ENCODE peak calls at places on chromosomes 3 and 15, in eight cellular contexts. One of them, this sample, is unnamed. For H3K4me1, the result is how much of the 10 kb centered on the place peaks cover.

GRCh38 chr15:45646220-45646619 is 11.4 kb downstream of the SQOR start:
- DNase-seq in osteoblast: peak
- DNase-seq in heart right ventricle: no peak
- DNase-seq in cardiac muscle cell: no peak
- DNase-seq in left ventricle myocardium inferior: no peak
- DNase-seq in psoas muscle: no peak
- DNase-seq in IMR-90: peak
- DNase-seq in A549: no peak
- DNase-seq in this sample: no peak

GRCh38 chr3:69095636-69096035 is 10.9 kb downstream of the ARL6IP5 start:
- DNase-seq in IMR-90: no peak
- DNase-seq in psoas muscle: no peak
- DNase-seq in left ventricle myocardium inferior: no peak
- DNase-seq in heart right ventricle: no peak
- DNase-seq in osteoblast: no peak
- DNase-seq in cardiac muscle cell: no peak
- DNase-seq in A549: no peak
- DNase-seq in this sample: no peak

GRCh38 chr3:169227911-169228310 is 435.6 kb downstream of the MECOM start:
- DNase-seq in cardiac muscle cell: no peak
- DNase-seq in left ventricle myocardium inferior: no peak
- DNase-seq in psoas muscle: no peak
- DNase-seq in IMR-90: peak
- DNase-seq in osteoblast: peak
- DNase-seq in A549: no peak
- DNase-seq in heart right ventricle: no peak
- DNase-seq in this sample: no peak

GRCh38 chr3:173037840-173038483 is 103.1 kb downstream of the SPATA16 start:
- DNase-seq in cardiac muscle cell: no peak
- DNase-seq in psoas muscle: no peak
- DNase-seq in heart right ventricle: no peak
- DNase-seq in IMR-90: no peak
- DNase-seq in osteoblast: no peak
- DNase-seq in left ventricle myocardium inferior: no peak
- DNase-seq in A549: no peak
- DNase-seq in this sample: no peak

GRCh38 chr3:24156466-24156865 is 211.4 kb downstream of the NR1D2 start:
- DNase-seq in psoas muscle: no peak
- DNase-seq in osteoblast: no peak
- DNase-seq in A549: peak
- DNase-seq in left ventricle myocardium inferior: no peak
- DNase-seq in cardiac muscle cell: no peak
- DNase-seq in IMR-90: peak
- DNase-seq in heart right ventricle: no peak
- DNase-seq in this sample: no peak

GRCh38 chr3:115913069-115913686 is 289.9 kb downstream of the GAP43 start:
- DNase-seq in osteoblast: peak
- DNase-seq in A549: no peak
- DNase-seq in left ventricle myocardium inferior: no peak
- DNase-seq in IMR-90: peak
- DNase-seq in cardiac muscle cell: no peak
- DNase-seq in psoas muscle: no peak
- DNase-seq in heart right ventricle: no peak
- DNase-seq in this sample: no peak

GRCh38 chr3:122961146-122961545 is 66.4 kb downstream of the SEMA5B start:
- DNase-seq in IMR-90: peak
- DNase-seq in osteoblast: no peak
- DNase-seq in A549: no peak
- DNase-seq in cardiac muscle cell: no peak
- DNase-seq in left ventricle myocardium inferior: no peak
- DNase-seq in heart right ventricle: no peak
- DNase-seq in psoas muscle: no peak
- DNase-seq in this sample: no peak

GRCh38 chr3:51682526-51682925 is 11.5 kb downstream of the TEX264 start:
- DNase-seq in heart right ventricle: no peak
- DNase-seq in IMR-90: no peak
- DNase-seq in cardiac muscle cell: no peak
- DNase-seq in psoas muscle: peak
- DNase-seq in A549: no peak
- DNase-seq in osteoblast: no peak
- DNase-seq in left ventricle myocardium inferior: no peak
- DNase-seq in this sample: no peak

GRCh38 chr15:59208850-59209249 is 2.2 kb downstream of the LDHAL6B start:
- DNase-seq in osteoblast: peak
- DNase-seq in cardiac muscle cell: no peak
- DNase-seq in A549: no peak
- DNase-seq in IMR-90: no peak
- DNase-seq in psoas muscle: no peak
- DNase-seq in left ventricle myocardium inferior: no peak
- DNase-seq in heart right ventricle: no peak
- DNase-seq in this sample: no peak

GRCh38 chr15:89332446-89332845 is 2.2 kb downstream of the POLG start:
- DNase-seq in left ventricle myocardium inferior: no peak
- DNase-seq in IMR-90: peak
- DNase-seq in osteoblast: peak
- DNase-seq in A549: peak
- DNase-seq in heart right ventricle: no peak
- DNase-seq in psoas muscle: no peak
- DNase-seq in cardiac muscle cell: peak
- DNase-seq in this sample: no peak

GRCh38 chr3:197305854-197306253 is 7.4 kb upstream of the DLG1 start:
- DNase-seq in A549: no peak
- DNase-seq in psoas muscle: no peak
- DNase-seq in left ventricle myocardium inferior: no peak
- DNase-seq in osteoblast: no peak
- DNase-seq in cardiac muscle cell: no peak
- DNase-seq in heart right ventricle: no peak
- DNase-seq in IMR-90: peak
- DNase-seq in this sample: no peak

GRCh38 chr3:129795596-129795995 is 97.9 kb downstream of the TMCC1 start:
- DNase-seq in A549: peak
- DNase-seq in cardiac muscle cell: no peak
- DNase-seq in left ventricle myocardium inferior: no peak
- DNase-seq in heart right ventricle: no peak
- DNase-seq in osteoblast: peak
- DNase-seq in psoas muscle: no peak
- DNase-seq in IMR-90: peak
- DNase-seq in this sample: no peak

GRCh38 chr3:184448321-184449160 is 68.7 kb downstream of the CHRD start:
- DNase-seq in left ventricle myocardium inferior: no peak
- DNase-seq in A549: peak
- DNase-seq in osteoblast: peak
- DNase-seq in heart right ventricle: no peak
- DNase-seq in cardiac muscle cell: no peak
- DNase-seq in IMR-90: peak
- DNase-seq in psoas muscle: no peak
- DNase-seq in this sample: no peak

GRCh38 chr3:150890320-150890719 is 14.9 kb downstream of the MINDY4B start:
- DNase-seq in heart right ventricle: no peak
- DNase-seq in cardiac muscle cell: no peak
- DNase-seq in A549: no peak
- DNase-seq in left ventricle myocardium inferior: no peak
- DNase-seq in osteoblast: no peak
- DNase-seq in IMR-90: peak
- DNase-seq in psoas muscle: no peak
- DNase-seq in this sample: no peak

GRCh38 chr15:53974121-53974520 is 4.1 kb upstream of the UNC13C start:
- DNase-seq in heart right ventricle: no peak
- DNase-seq in A549: no peak
- DNase-seq in psoas muscle: no peak
- DNase-seq in osteoblast: no peak
- DNase-seq in IMR-90: no peak
- DNase-seq in cardiac muscle cell: no peak
- DNase-seq in left ventricle myocardium inferior: no peak
- DNase-seq in this sample: no peak

GRCh38 chr3:150830094-150830681 is 67.2 kb upstream of the SIAH2 start:
- DNase-seq in heart right ventricle: no peak
- DNase-seq in left ventricle myocardium inferior: no peak
- DNase-seq in IMR-90: no peak
- DNase-seq in psoas muscle: no peak
- DNase-seq in cardiac muscle cell: peak
- DNase-seq in osteoblast: no peak
- DNase-seq in A549: peak
- DNase-seq in this sample: no peak

GRCh38 chr15:65757256-65757655 is 34.8 kb downstream of the DENND4A start:
- DNase-seq in heart right ventricle: no peak
- DNase-seq in cardiac muscle cell: peak
- DNase-seq in A549: no peak
- DNase-seq in osteoblast: no peak
- DNase-seq in left ventricle myocardium inferior: no peak
- DNase-seq in psoas muscle: no peak
- DNase-seq in IMR-90: no peak
- DNase-seq in this sample: peak

GRCh38 chr15:76812381-76812780 is 92.8 kb downstream of the SCAPER start:
- DNase-seq in psoas muscle: no peak
- DNase-seq in left ventricle myocardium inferior: no peak
- DNase-seq in osteoblast: no peak
- DNase-seq in IMR-90: no peak
- DNase-seq in heart right ventricle: no peak
- DNase-seq in A549: no peak
- DNase-seq in cardiac muscle cell: no peak
- DNase-seq in this sample: no peak

GRCh38 chr3:37906734-37907282 is 45.1 kb downstream of the CTDSPL start:
- DNase-seq in heart right ventricle: no peak
- DNase-seq in osteoblast: no peak
- DNase-seq in A549: no peak
- DNase-seq in psoas muscle: no peak
- DNase-seq in cardiac muscle cell: no peak
- DNase-seq in IMR-90: no peak
- DNase-seq in left ventricle myocardium inferior: no peak
- DNase-seq in this sample: no peak

GRCh38 chr3:31440878-31441277 is 91.8 kb upstream of the STT3B start:
- DNase-seq in IMR-90: no peak
- DNase-seq in cardiac muscle cell: no peak
- DNase-seq in psoas muscle: no peak
- DNase-seq in heart right ventricle: no peak
- DNase-seq in osteoblast: no peak
- DNase-seq in left ventricle myocardium inferior: no peak
- DNase-seq in A549: no peak
- DNase-seq in this sample: no peak
- H3K4me1 ChIP-seq in IMR-90: under half
- H3K4me1 ChIP-seq in cardiac muscle cell: under half
- H3K4me1 ChIP-seq in psoas muscle: under half
- H3K4me1 ChIP-seq in heart right ventricle: under half
- H3K4me1 ChIP-seq in osteoblast: under half
- H3K4me1 ChIP-seq in left ventricle myocardium inferior: under half
- H3K4me1 ChIP-seq in A549: under half
- H3K4me1 ChIP-seq in this sample: under half

GRCh38 chr3:140943781-140944547 is 2.3 kb downstream of the SLC25A36 start:
- DNase-seq in psoas muscle: no peak
- DNase-seq in left ventricle myocardium inferior: no peak
- DNase-seq in osteoblast: no peak
- DNase-seq in cardiac muscle cell: no peak
- DNase-seq in heart right ventricle: no peak
- DNase-seq in A549: no peak
- DNase-seq in IMR-90: no peak
- DNase-seq in this sample: peak
- H3K4me3 ChIP-seq in psoas muscle: peak
- H3K4me3 ChIP-seq in left ventricle myocardium inferior: peak
- H3K4me3 ChIP-seq in osteoblast: peak
- H3K4me3 ChIP-seq in cardiac muscle cell: peak
- H3K4me3 ChIP-seq in heart right ventricle: peak
- H3K4me3 ChIP-seq in A549: no peak
- H3K4me3 ChIP-seq in IMR-90: peak
- H3K4me3 ChIP-seq in this sample: peak

DNA sequence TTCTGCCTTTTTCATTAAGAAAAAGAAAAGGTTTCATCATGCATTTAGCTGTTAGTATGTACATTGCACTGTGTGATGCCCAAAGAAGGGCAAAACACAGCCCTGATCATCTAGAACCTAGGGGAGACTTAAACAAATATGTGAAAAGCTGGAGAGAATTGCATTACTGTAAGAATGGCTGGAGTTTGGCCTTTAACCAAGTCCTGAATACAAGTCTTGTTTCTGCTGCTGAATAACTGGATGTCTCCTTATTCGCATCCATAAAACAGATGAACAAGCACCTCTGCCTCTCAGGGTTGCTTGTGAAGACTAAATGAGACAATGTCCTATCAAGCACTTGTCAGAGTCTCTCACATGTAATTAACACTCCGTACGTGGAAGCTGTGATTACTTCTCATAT is 233.4 kb upstream of the LRTM1 start:
- DNase-seq in IMR-90: peak
- DNase-seq in left ventricle myocardium inferior: no peak
- DNase-seq in cardiac muscle cell: no peak
- DNase-seq in osteoblast: no peak
- DNase-seq in A549: no peak
- DNase-seq in heart right ventricle: no peak
- DNase-seq in psoas muscle: no peak
- DNase-seq in this sample: no peak
- TF ChIP-seq CTCF in IMR-90: no peak
- TF ChIP-seq CTCF in left ventricle myocardium inferior: no peak
- TF ChIP-seq CTCF in cardiac muscle cell: no peak
- TF ChIP-seq CTCF in osteoblast: no peak
- TF ChIP-seq CTCF in A549: no peak
- TF ChIP-seq CTCF in heart right ventricle: no peak
- TF ChIP-seq CTCF in psoas muscle: no peak
- TF ChIP-seq CTCF in this sample: no peak

GRCh38 chr15:68593826-68594532 is 15.2 kb downstream of the CORO2B start:
- DNase-seq in cardiac muscle cell: no peak
- DNase-seq in A549: no peak
- DNase-seq in left ventricle myocardium inferior: no peak
- DNase-seq in psoas muscle: no peak
- DNase-seq in IMR-90: no peak
- DNase-seq in osteoblast: no peak
- DNase-seq in heart right ventricle: no peak
- DNase-seq in this sample: no peak

GRCh38 chr15:68593341-68593740 is 14.5 kb downstream of the CORO2B start:
- DNase-seq in left ventricle myocardium inferior: no peak
- DNase-seq in A549: no peak
- DNase-seq in cardiac muscle cell: no peak
- DNase-seq in osteoblast: no peak
- DNase-seq in IMR-90: no peak
- DNase-seq in heart right ventricle: no peak
- DNase-seq in psoas muscle: no peak
- DNase-seq in this sample: no peak

GRCh38 chr15:68590721-68591389 is 12.1 kb downstream of the CORO2B start:
- DNase-seq in osteoblast: no peak
- DNase-seq in cardiac muscle cell: no peak
- DNase-seq in A549: no peak
- DNase-seq in left ventricle myocardium inferior: no peak
- DNase-seq in IMR-90: no peak
- DNase-seq in psoas muscle: no peak
- DNase-seq in heart right ventricle: no peak
- DNase-seq in this sample: no peak

GRCh38 chr15:68592054-68592453 is 13.3 kb downstream of the CORO2B start:
- DNase-seq in left ventricle myocardium inferior: no peak
- DNase-seq in cardiac muscle cell: no peak
- DNase-seq in A549: no peak
- DNase-seq in osteoblast: peak
- DNase-seq in IMR-90: peak
- DNase-seq in psoas muscle: peak
- DNase-seq in heart right ventricle: no peak
- DNase-seq in this sample: no peak

DNA sequence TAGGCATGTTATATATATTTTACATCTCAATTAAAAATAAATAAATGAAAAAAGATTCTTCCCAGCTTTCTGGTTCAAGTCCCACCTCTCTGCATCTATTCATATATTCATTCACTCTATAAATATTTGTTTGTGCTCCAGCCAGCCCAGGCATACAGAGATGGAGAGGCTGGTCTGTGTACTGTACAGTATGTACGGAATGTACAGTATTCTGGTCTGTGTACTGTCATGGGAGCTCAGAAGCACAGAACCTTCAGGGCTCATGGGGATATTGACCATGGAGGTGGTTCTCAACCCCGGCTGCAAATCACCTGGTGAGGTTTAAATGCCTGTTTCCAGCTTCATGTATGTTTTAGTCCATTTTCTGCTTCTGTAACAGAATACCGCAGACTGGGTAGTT is 13.8 kb downstream of the CORO2B start:
- DNase-seq in osteoblast: no peak
- DNase-seq in A549: no peak
- DNase-seq in IMR-90: no peak
- DNase-seq in left ventricle myocardium inferior: no peak
- DNase-seq in psoas muscle: no peak
- DNase-seq in heart right ventricle: no peak
- DNase-seq in cardiac muscle cell: no peak
- DNase-seq in this sample: no peak
- H3K4me1 ChIP-seq in osteoblast: under half
- H3K4me1 ChIP-seq in A549: under half
- H3K4me1 ChIP-seq in IMR-90: under half
- H3K4me1 ChIP-seq in left ventricle myocardium inferior: half or more
- H3K4me1 ChIP-seq in psoas muscle: under half
- H3K4me1 ChIP-seq in heart right ventricle: under half
- H3K4me1 ChIP-seq in cardiac muscle cell: under half
- H3K4me1 ChIP-seq in this sample: under half